ENCODE peak calls at places on chromosomes 11 and 22, in seven cellular contexts. V is H9, A is IMR-90, Z is mesenchymal stem cell, C is mesendoderm, U is trophoblast cell, L is H1. B is an unnamed sample.

GRCh38 chr11:105456950-105457349 is 152.9 kb upstream of the GRIA4 start:
- DNase-seq in V (peak), C (peak), L (no peak), A (no peak), U (no peak), Z (no peak), B (no peak)

GRCh38 chr11:109015283-109015682 is 350.4 kb downstream of the DDX10 start:
- DNase-seq in C (no peak), U (no peak), L (no peak), Z (peak), V (no peak), A (peak), B (no peak)

GRCh38 chr11:8328848-8329330 is 65.2 kb upstream of the LMO1 start:
- DNase-seq in C (peak), L (peak), A (peak), V (peak), Z (peak), U (peak), B (peak)

GRCh38 chr22:20157416-20158183 is 6.7 kb upstream of the CCDC188 start:
- DNase-seq in A (no peak), V (no peak), U (no peak), Z (no peak), L (no peak), C (no peak), B (no peak)

GRCh38 chr11:87338046-87338639 is 300.4 kb downstream of the TMEM135 start:
- DNase-seq in L (no peak), A (no peak), V (no peak), U (no peak), C (no peak), Z (no peak), B (no peak)

GRCh38 chr11:70205049-70205725 is 2.1 kb downstream of the FADD start:
- DNase-seq in Z (peak), U (no peak), V (no peak), C (peak), A (peak), L (no peak), B (no peak)

GRCh38 chr11:78291754-78292108 is 103.0 kb downstream of the USP35 start:
- DNase-seq in C (no peak), U (no peak), A (no peak), Z (no peak), V (no peak), L (no peak), B (no peak)

GRCh38 chr11:23288001-23288783 is 427.9 kb upstream of the CCDC179 start:
- DNase-seq in C (no peak), Z (peak), L (no peak), U (no peak), A (peak), V (no peak), B (no peak)

GRCh38 chr11:106228996-106229395 is 151.5 kb downstream of the AASDHPPT start:
- DNase-seq in A (no peak), L (no peak), U (no peak), C (no peak), V (no peak), Z (peak), B (no peak)

GRCh38 chr11:67464411-67465189 is 4.5 kb downstream of the TMEM134 start:
- DNase-seq in A (peak), Z (peak), L (peak), V (peak), U (peak), C (peak), B (peak)

GRCh38 chr11:65565624-65566453 is 4.4 kb upstream of the ZNRD2 start:
- DNase-seq in C (no peak), L (no peak), Z (no peak), U (no peak), A (peak), V (no peak), B (no peak)

GRCh38 chr11:76361365-76361764 is 19.6 kb downstream of the THAP12 start:
- DNase-seq in A (no peak), Z (no peak), V (no peak), L (no peak), U (no peak), C (no peak), B (no peak)

GRCh38 chr11:120088056-120088455 is 49.9 kb downstream of the TRIM29 start:
- DNase-seq in Z (no peak), V (no peak), U (no peak), C (no peak), L (no peak), A (no peak), B (no peak)

GRCh38 chr11:112280268-112281126 is 19.8 kb upstream of the PLET1 start:
- DNase-seq in L (no peak), A (peak), U (peak), V (peak), C (peak), Z (peak), B (peak)

GRCh38 chr11:117950999-117951961 is 22.1 kb upstream of the TMPRSS13 start:
- DNase-seq in V (no peak), C (no peak), A (no peak), Z (no peak), L (no peak), U (no peak), B (no peak)

GRCh38 chr11:134488913-134489312 is 76.9 kb upstream of the B3GAT1 start:
- DNase-seq in Z (no peak), V (no peak), U (no peak), C (no peak), L (no peak), A (no peak), B (no peak)

GRCh38 chr11:32899423-32899822 is 6.8 kb downstream of the QSER1 start:
- DNase-seq in Z (no peak), V (no peak), A (no peak), L (no peak), U (no peak), C (no peak), B (no peak)
- H2BK120ac ChIP-seq in Z (no peak), V (no peak), A (no peak), L (no peak), U (no peak), C (no peak), B (no peak)

DNA sequence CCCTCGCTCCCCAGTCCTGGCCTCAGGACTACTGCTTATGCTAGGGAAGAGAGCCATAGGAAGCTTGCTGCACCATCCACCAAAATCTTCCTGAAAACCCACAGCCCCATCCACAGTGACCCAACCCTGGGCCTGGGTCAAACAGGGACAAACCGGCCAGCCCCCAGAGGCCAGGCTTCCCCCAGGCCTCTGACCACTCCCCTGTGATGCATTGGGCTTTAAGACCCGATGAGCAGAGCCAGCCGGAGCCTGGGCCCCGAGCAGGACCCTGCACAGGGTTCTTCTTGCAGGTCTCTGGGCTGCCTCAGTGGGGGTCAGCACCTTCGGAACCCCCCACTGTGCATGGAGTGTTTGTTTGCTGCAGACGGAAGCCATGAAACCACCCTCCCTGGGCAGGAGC is 583.7 kb downstream of the BRD1 start:
- DNase-seq in C (no peak), Z (no peak), A (no peak), U (no peak), V (peak), L (no peak), B (no peak)
- H3K18ac ChIP-seq in C (no peak), Z (no peak), A (no peak), U (no peak), V (no peak), L (no peak), B (peak)

GRCh38 chr11:100759106-100759505 is 72.0 kb downstream of the ARHGAP42 start:
- DNase-seq in U (no peak), C (peak), Z (no peak), V (no peak), A (no peak), L (no peak), B (no peak)

GRCh38 chr11:100757636-100758035 is 70.5 kb downstream of the ARHGAP42 start:
- DNase-seq in A (no peak), L (no peak), V (no peak), C (no peak), Z (no peak), U (no peak), B (no peak)

GRCh38 chr11:100760766-100761165 is 73.7 kb downstream of the ARHGAP42 start:
- DNase-seq in C (peak), U (no peak), L (no peak), Z (no peak), A (no peak), V (no peak), B (no peak)

GRCh38 chr11:100761806-100762205 is 74.7 kb downstream of the ARHGAP42 start:
- DNase-seq in C (no peak), V (no peak), L (no peak), U (no peak), Z (no peak), A (no peak), B (no peak)

GRCh38 chr11:100759856-100760255 is 72.8 kb downstream of the ARHGAP42 start:
- DNase-seq in C (peak), V (no peak), L (no peak), U (no peak), A (no peak), Z (no peak), B (no peak)
- H2BK120ac ChIP-seq in C (no peak), V (no peak), L (no peak), U (no peak), A (no peak), Z (no peak), B (no peak)

GRCh38 chr22:32880061-32880460 is 78.6 kb downstream of the TIMP3 start:
- DNase-seq in V (no peak), A (peak), L (no peak), C (no peak), Z (peak), U (no peak), B (no peak)
- H3K18ac ChIP-seq in V (no peak), A (no peak), L (no peak), C (peak), Z (peak), U (no peak), B (no peak)

DNA sequence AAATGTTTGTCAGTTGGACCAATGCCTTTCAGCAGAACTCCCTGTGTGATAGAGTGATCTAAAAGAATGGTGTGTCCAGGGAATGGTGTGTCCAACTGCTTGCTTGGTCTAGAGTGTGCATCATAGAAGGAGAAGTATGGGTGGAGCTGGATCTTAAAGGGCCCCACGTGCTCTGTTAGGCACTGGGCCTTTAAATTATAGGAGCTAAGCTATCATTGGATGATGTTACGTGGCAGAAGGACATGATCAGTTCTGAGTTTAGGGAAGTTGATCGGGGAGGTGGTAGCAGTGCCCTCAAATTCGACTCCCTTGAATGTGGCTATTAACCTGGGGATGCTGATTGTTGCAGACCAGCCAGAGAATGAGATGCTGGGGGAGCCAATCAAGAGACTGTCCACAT is 16.4 kb downstream of the STX3 start:
- DNase-seq in L (no peak), V (no peak), A (no peak), U (no peak), Z (no peak), C (no peak), B (no peak)
- H2BK120ac ChIP-seq in L (no peak), V (no peak), A (no peak), U (no peak), Z (no peak), C (no peak), B (no peak)